ENCODE peak calls at places on chromosomes 16 and 17, in eight cellular contexts. Y is GM12865, D is OCI-LY7, G is breast epithelium, T is skeletal muscle cell, E is GM12878, W is AG04450, C is Panc1. F is an unnamed sample.

GRCh38 chr17:9408381-9408780 is 167.2 kb downstream of the STX8 start:
- DNase-seq in C (no peak), T (peak; percentile 73), E (no peak), Y (no peak), D (no peak), G (no peak), W (no peak), F (peak; percentile 48)

GRCh38 chr16:70737377-70738082 is 51.7 kb upstream of the MTSS2 start:
- DNase-seq in G (peak; percentile 91), T (peak; percentile 78), C (no peak), W (peak; percentile 97), E (peak; percentile 81), D (peak; percentile 65), Y (peak; percentile 95), F (no peak)

GRCh38 chr16:49094471-49094870 is 187.2 kb downstream of the CBLN1 start:
- DNase-seq in D (no peak), Y (no peak), C (no peak), W (no peak), T (no peak), G (no peak), E (no peak), F (no peak)

GRCh38 chr17:17289091-17289490 is 8.0 kb upstream of the COPS3 start:
- DNase-seq in G (no peak), C (no peak), W (no peak), E (no peak), T (no peak), Y (no peak), D (no peak), F (no peak)

GRCh38 chr16:23420011-23420410 is 33.0 kb downstream of the COG7 start:
- DNase-seq in G (no peak), D (no peak), T (no peak), C (no peak), Y (no peak), E (no peak), W (no peak), F (no peak)

GRCh38 chr16:592518-593306 is 2.8 kb downstream of the RAB40C start:
- DNase-seq in C (no peak), W (no peak), E (no peak), D (no peak), G (peak; percentile 82), Y (no peak), T (no peak), F (no peak)

GRCh38 chr17:4744999-4745969 is 5.6 kb upstream of the CXCL16 start:
- DNase-seq in C (no peak), Y (no peak), T (no peak), D (no peak), W (no peak), G (no peak), E (no peak), F (no peak)

GRCh38 chr17:9213311-9213655 is 192.0 kb downstream of the NTN1 start:
- DNase-seq in E (no peak), G (no peak), T (no peak), C (no peak), D (no peak), Y (no peak), W (no peak), F (no peak)

GRCh38 chr16:68079616-68080344 is 5.4 kb upstream of the NFATC3 start:
- DNase-seq in T (no peak), E (no peak), D (peak; percentile 78), W (no peak), C (no peak), Y (peak; percentile 47), G (peak; percentile 50), F (no peak)

GRCh38 chr17:17111401-17112393 is 69.4 kb downstream of the MPRIP start:
- DNase-seq in Y (no peak), T (no peak), G (no peak), E (no peak), D (no peak), W (no peak), C (no peak), F (no peak)

GRCh38 chr17:82611140-82612058 is 36.8 kb downstream of the WDR45B start:
- DNase-seq in Y (no peak), W (no peak), E (no peak), D (peak; percentile 32), T (no peak), G (no peak), C (no peak), F (no peak)

GRCh38 chr16:53872248-53873221 is 168.6 kb downstream of the FTO start:
- DNase-seq in Y (no peak), W (peak; percentile 45), D (no peak), T (peak; percentile 69), C (no peak), G (no peak), E (no peak), F (peak; percentile 19)

GRCh38 chr16:77298638-77299360 is 99.6 kb downstream of the SYCE1L start:
- DNase-seq in T (peak; percentile 86), G (no peak), Y (no peak), W (peak; percentile 46), D (no peak), C (peak; percentile 87), E (no peak), F (peak; percentile 98)

GRCh38 chr17:36918260-36918691 is 19.0 kb upstream of the LHX1 start:
- DNase-seq in G (no peak), W (no peak), Y (no peak), C (no peak), T (peak; percentile 11), D (no peak), E (no peak), F (no peak)

GRCh38 chr17:58658804-58659713 is 32.8 kb downstream of the TEX14 start:
- DNase-seq in E (peak; percentile 95), G (peak; percentile 83), D (peak; percentile 92), Y (peak; percentile 98), T (peak; percentile 99), W (peak; percentile 99), C (peak; percentile 93), F (peak; percentile 98)

GRCh38 chr17:82929011-82929622 is 89.3 kb upstream of the ZNF750 start:
- DNase-seq in Y (no peak), C (no peak), E (no peak), D (no peak), W (no peak), G (no peak), T (no peak), F (no peak)

GRCh38 chr17:83177611-83178532 is 98.5 kb downstream of the METRNL start:
- DNase-seq in W (no peak), C (no peak), E (no peak), Y (no peak), T (no peak), G (peak; percentile 9), D (no peak), F (no peak)

GRCh38 chr17:9538626-9539025 is 37.0 kb downstream of the STX8 start:
- DNase-seq in G (no peak), D (no peak), E (no peak), T (no peak), Y (no peak), C (no peak), W (no peak), F (no peak)

GRCh38 chr16:84013787-84014569 is 28.6 kb downstream of the SLC38A8 start:
- DNase-seq in D (peak; percentile 98), C (peak; percentile 10), G (peak; percentile 27), Y (peak; percentile 89), E (peak; percentile 42), T (no peak), W (no peak), F (peak; percentile 27)
- H3K4me3 ChIP-seq in D (no peak overlapping the region), C (no peak overlapping the region), G (no peak overlapping the region), Y (no peak overlapping the region), E (no peak overlapping the region), T (no peak overlapping the region), W (no peak overlapping the region), F (no peak overlapping the region)

GRCh38 chr16:66554492-66554891 is 2.1 kb downstream of the CKLF start:
- DNase-seq in T (no peak), W (no peak), D (no peak), C (no peak), E (no peak), G (no peak), Y (no peak), F (no peak)

GRCh38 chr16:66553223-66553622 is 847 bp downstream of the CKLF start:
- DNase-seq in C (no peak), Y (no peak), D (peak; percentile 29), E (no peak), W (no peak), G (no peak), T (no peak), F (no peak)

GRCh38 chr16:66552288-66553143 is at the start of gene CKLF:
- DNase-seq in Y (peak; percentile 92), T (peak; percentile 48), W (peak; percentile 70), G (peak; percentile 86), C (peak; percentile 70), E (peak; percentile 66), D (peak; percentile 93), F (no peak)

GRCh38 chr16:66551788-66552287 is 538 bp upstream of the CKLF start:
- DNase-seq in T (no peak), E (no peak), Y (no peak), G (no peak), W (no peak), C (no peak), D (peak; percentile 26), F (no peak)

GRCh38 chr16:66554021-66554420 is 1.6 kb downstream of the CKLF start:
- DNase-seq in W (no peak), G (no peak), C (no peak), D (no peak), Y (no peak), T (no peak), E (no peak), F (no peak)
- H3K4me3 ChIP-seq in W (no peak overlapping the region), G (no peak overlapping the region), C (peak overlapping the region; percentile 86), D (peak overlapping the region; percentile 75), Y (no peak overlapping the region), T (no peak overlapping the region), E (no peak overlapping the region), F (peak overlapping the region; percentile 70)

DNA sequence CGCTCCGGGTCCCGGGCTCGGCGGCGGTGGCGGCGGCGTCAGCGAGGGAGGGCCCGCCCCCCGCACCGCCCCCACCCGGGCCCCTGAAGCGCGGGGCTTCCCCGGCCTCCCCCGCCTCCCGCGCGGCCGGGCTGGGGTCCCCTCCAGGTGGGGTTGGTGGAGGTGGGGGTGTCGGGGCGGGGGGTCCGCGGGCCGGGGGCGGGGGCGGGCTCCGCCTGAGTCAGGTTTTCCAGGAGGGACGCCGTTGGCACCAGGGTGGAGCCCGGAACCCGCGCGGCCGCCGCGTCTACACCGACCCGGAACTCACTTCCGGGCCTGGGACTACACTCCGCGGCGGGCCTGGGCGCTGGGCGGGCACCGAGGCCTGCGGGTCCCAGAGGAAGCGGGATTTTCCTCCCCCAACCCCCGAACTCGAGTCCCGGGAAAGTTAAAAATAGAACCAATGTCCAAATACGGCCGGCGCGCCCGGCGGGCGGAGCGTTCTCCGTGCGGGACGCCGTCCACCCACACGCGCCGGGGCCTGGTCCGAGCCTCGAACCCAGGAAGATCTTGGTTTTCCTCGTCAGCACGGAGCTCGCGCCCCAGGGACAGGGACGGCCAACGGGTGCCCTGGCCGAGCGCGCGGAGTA is 6.6 kb downstream of the MYO1C start:
- DNase-seq in E (no peak), T (no peak), Y (peak; percentile 69), C (no peak), D (peak; percentile 57), W (no peak), G (peak; percentile 64), F (no peak)
- H3K4me3 ChIP-seq in E (peak overlapping the region; percentile 95), T (peak overlapping the region; percentile 67), Y (peak overlapping the region; percentile 72), C (peak overlapping the region; percentile 50), D (peak overlapping the region; percentile 73), W (peak overlapping the region; percentile 77), G (peak overlapping the region; percentile 72), F (peak overlapping the region; percentile 80)

GRCh38 chr17:42456223-42457106 is 2.2 kb upstream of the ATP6V0A1 start:
- DNase-seq in E (peak; percentile 57), T (peak; percentile 54), W (no peak), C (no peak), D (peak; percentile 76), G (no peak), Y (peak; percentile 66), F (no peak)
- H3K4me3 ChIP-seq in E (peak overlapping the region; percentile 53), T (no peak overlapping the region), W (peak overlapping the region; percentile 27), C (no peak overlapping the region), D (peak overlapping the region; percentile 84), G (no peak overlapping the region), Y (peak overlapping the region; percentile 42), F (peak overlapping the region; percentile 2)